ENCODE peak calls at places on chromosomes 2 and 18, in seven cellular contexts. One of them, this sample, is unnamed.

GRCh38 chr2:27776097-27776496 is 4.6 kb downstream of the MRPL33 start:
- DNase-seq in esophagus squamous epithelium: no peak
- DNase-seq in cardiac fibroblast: peak; percentile 48
- DNase-seq in lower leg skin: no peak
- DNase-seq in thoracic aorta: no peak
- DNase-seq in epithelial cell of esophagus: peak; percentile 38
- DNase-seq in foreskin fibroblast: peak; percentile 95
- DNase-seq in this sample: no peak

GRCh38 chr18:25223899-25224607 is 127.9 kb downstream of the ZNF521 start:
- DNase-seq in esophagus squamous epithelium: no peak
- DNase-seq in cardiac fibroblast: no peak
- DNase-seq in lower leg skin: no peak
- DNase-seq in thoracic aorta: no peak
- DNase-seq in epithelial cell of esophagus: no peak
- DNase-seq in foreskin fibroblast: no peak
- DNase-seq in this sample: no peak

GRCh38 chr2:230762317-230762896 is 49.8 kb downstream of the CAB39 start:
- DNase-seq in esophagus squamous epithelium: no peak
- DNase-seq in cardiac fibroblast: peak; percentile 43
- DNase-seq in lower leg skin: no peak
- DNase-seq in thoracic aorta: no peak
- DNase-seq in epithelial cell of esophagus: peak; percentile 34
- DNase-seq in foreskin fibroblast: peak; percentile 42
- DNase-seq in this sample: no peak

GRCh38 chr2:240250150-240250984 is 109.9 kb upstream of the OTOS start:
- DNase-seq in esophagus squamous epithelium: no peak
- DNase-seq in cardiac fibroblast: no peak
- DNase-seq in lower leg skin: peak; percentile 72
- DNase-seq in thoracic aorta: no peak
- DNase-seq in epithelial cell of esophagus: no peak
- DNase-seq in foreskin fibroblast: no peak
- DNase-seq in this sample: no peak

GRCh38 chr2:55019547-55020258 is 30.5 kb downstream of the RTN4 start:
- DNase-seq in esophagus squamous epithelium: no peak
- DNase-seq in cardiac fibroblast: peak; percentile 56
- DNase-seq in lower leg skin: no peak
- DNase-seq in thoracic aorta: no peak
- DNase-seq in epithelial cell of esophagus: peak; percentile 19
- DNase-seq in foreskin fibroblast: no peak
- DNase-seq in this sample: no peak

GRCh38 chr18:50099725-50100414 is 95.1 kb downstream of the MYO5B start:
- DNase-seq in esophagus squamous epithelium: no peak
- DNase-seq in cardiac fibroblast: peak; percentile 9
- DNase-seq in lower leg skin: no peak
- DNase-seq in thoracic aorta: no peak
- DNase-seq in epithelial cell of esophagus: peak; percentile 95
- DNase-seq in foreskin fibroblast: peak; percentile 87
- DNase-seq in this sample: no peak

GRCh38 chr2:56444339-56444738 is 260.5 kb downstream of the CCDC85A start:
- DNase-seq in esophagus squamous epithelium: no peak
- DNase-seq in cardiac fibroblast: peak; percentile 9
- DNase-seq in lower leg skin: no peak
- DNase-seq in thoracic aorta: no peak
- DNase-seq in epithelial cell of esophagus: peak; percentile 2
- DNase-seq in foreskin fibroblast: no peak
- DNase-seq in this sample: peak; percentile 76

GRCh38 chr18:35464731-35465728 is 32.7 kb downstream of the INO80C start:
- DNase-seq in esophagus squamous epithelium: no peak
- DNase-seq in cardiac fibroblast: no peak
- DNase-seq in lower leg skin: no peak
- DNase-seq in thoracic aorta: no peak
- DNase-seq in epithelial cell of esophagus: no peak
- DNase-seq in foreskin fibroblast: no peak
- DNase-seq in this sample: no peak

GRCh38 chr2:6943523-6943922 is 26.3 kb downstream of the RNF144A start:
- DNase-seq in esophagus squamous epithelium: no peak
- DNase-seq in cardiac fibroblast: no peak
- DNase-seq in lower leg skin: no peak
- DNase-seq in thoracic aorta: no peak
- DNase-seq in epithelial cell of esophagus: no peak
- DNase-seq in foreskin fibroblast: no peak
- DNase-seq in this sample: no peak

GRCh38 chr2:15808980-15809379 is 131.4 kb upstream of the MYCN start:
- DNase-seq in esophagus squamous epithelium: no peak
- DNase-seq in cardiac fibroblast: no peak
- DNase-seq in lower leg skin: no peak
- DNase-seq in thoracic aorta: no peak
- DNase-seq in epithelial cell of esophagus: no peak
- DNase-seq in foreskin fibroblast: no peak
- DNase-seq in this sample: no peak

GRCh38 chr2:52613064-52613463 is 1154.5 kb upstream of the CHAC2 start:
- DNase-seq in esophagus squamous epithelium: no peak
- DNase-seq in cardiac fibroblast: peak; percentile 2
- DNase-seq in lower leg skin: no peak
- DNase-seq in thoracic aorta: no peak
- DNase-seq in epithelial cell of esophagus: peak; percentile 1
- DNase-seq in foreskin fibroblast: no peak
- DNase-seq in this sample: no peak

GRCh38 chr2:17148298-17149228 is 369.7 kb downstream of the RAD51AP2 start:
- DNase-seq in esophagus squamous epithelium: no peak
- DNase-seq in cardiac fibroblast: peak; percentile 42
- DNase-seq in lower leg skin: no peak
- DNase-seq in thoracic aorta: no peak
- DNase-seq in epithelial cell of esophagus: peak; percentile 43
- DNase-seq in foreskin fibroblast: peak; percentile 65
- DNase-seq in this sample: no peak

GRCh38 chr2:46116616-46117015 is 180.6 kb upstream of the EPAS1 start:
- DNase-seq in esophagus squamous epithelium: no peak
- DNase-seq in cardiac fibroblast: peak; percentile 52
- DNase-seq in lower leg skin: no peak
- DNase-seq in thoracic aorta: no peak
- DNase-seq in epithelial cell of esophagus: no peak
- DNase-seq in foreskin fibroblast: peak; percentile 31
- DNase-seq in this sample: no peak

GRCh38 chr2:191869781-191870180 is 22.9 kb upstream of the CAVIN2 start:
- DNase-seq in esophagus squamous epithelium: no peak
- DNase-seq in cardiac fibroblast: no peak
- DNase-seq in lower leg skin: no peak
- DNase-seq in thoracic aorta: no peak
- DNase-seq in epithelial cell of esophagus: no peak
- DNase-seq in foreskin fibroblast: peak; percentile 50
- DNase-seq in this sample: no peak

GRCh38 chr2:96764253-96764637 is 3.5 kb downstream of the CNNM4 start:
- DNase-seq in esophagus squamous epithelium: no peak
- DNase-seq in cardiac fibroblast: no peak
- DNase-seq in lower leg skin: no peak
- DNase-seq in thoracic aorta: no peak
- DNase-seq in epithelial cell of esophagus: peak; percentile 30
- DNase-seq in foreskin fibroblast: peak; percentile 53
- DNase-seq in this sample: no peak

GRCh38 chr2:140597205-140597604 is 1533.6 kb downstream of the LRP1B start:
- DNase-seq in esophagus squamous epithelium: no peak
- DNase-seq in cardiac fibroblast: no peak
- DNase-seq in lower leg skin: no peak
- DNase-seq in thoracic aorta: no peak
- DNase-seq in epithelial cell of esophagus: no peak
- DNase-seq in foreskin fibroblast: no peak
- DNase-seq in this sample: no peak

GRCh38 chr18:55603775-55604174 is 15.8 kb upstream of the TCF4 start:
- DNase-seq in esophagus squamous epithelium: no peak
- DNase-seq in cardiac fibroblast: peak; percentile 51
- DNase-seq in lower leg skin: no peak
- DNase-seq in thoracic aorta: no peak
- DNase-seq in epithelial cell of esophagus: no peak
- DNase-seq in foreskin fibroblast: no peak
- DNase-seq in this sample: no peak

GRCh38 chr2:12804141-12804857 is 87.6 kb downstream of the TRIB2 start:
- DNase-seq in esophagus squamous epithelium: no peak
- DNase-seq in cardiac fibroblast: no peak
- DNase-seq in lower leg skin: no peak
- DNase-seq in thoracic aorta: no peak
- DNase-seq in epithelial cell of esophagus: no peak
- DNase-seq in foreskin fibroblast: peak; percentile 68
- DNase-seq in this sample: no peak
- TF ChIP-seq CTCF in esophagus squamous epithelium: no peak
- TF ChIP-seq CTCF in cardiac fibroblast: no peak
- TF ChIP-seq CTCF in lower leg skin: no peak
- TF ChIP-seq CTCF in thoracic aorta: no peak
- TF ChIP-seq CTCF in epithelial cell of esophagus: no peak
- TF ChIP-seq CTCF in foreskin fibroblast: peak; percentile 4
- TF ChIP-seq CTCF in this sample: no peak

GRCh38 chr18:269480-270090 is 1.7 kb upstream of the THOC1 start:
- DNase-seq in esophagus squamous epithelium: no peak
- DNase-seq in cardiac fibroblast: no peak
- DNase-seq in lower leg skin: no peak
- DNase-seq in thoracic aorta: no peak
- DNase-seq in epithelial cell of esophagus: no peak
- DNase-seq in foreskin fibroblast: no peak
- DNase-seq in this sample: no peak
- H3K4me3 ChIP-seq in esophagus squamous epithelium: no peak overlapping the region
- H3K4me3 ChIP-seq in cardiac fibroblast: no peak overlapping the region
- H3K4me3 ChIP-seq in lower leg skin: no peak overlapping the region
- H3K4me3 ChIP-seq in thoracic aorta: no peak overlapping the region
- H3K4me3 ChIP-seq in epithelial cell of esophagus: no peak overlapping the region
- H3K4me3 ChIP-seq in foreskin fibroblast: no peak overlapping the region
- H3K4me3 ChIP-seq in this sample: no peak overlapping the region

DNA sequence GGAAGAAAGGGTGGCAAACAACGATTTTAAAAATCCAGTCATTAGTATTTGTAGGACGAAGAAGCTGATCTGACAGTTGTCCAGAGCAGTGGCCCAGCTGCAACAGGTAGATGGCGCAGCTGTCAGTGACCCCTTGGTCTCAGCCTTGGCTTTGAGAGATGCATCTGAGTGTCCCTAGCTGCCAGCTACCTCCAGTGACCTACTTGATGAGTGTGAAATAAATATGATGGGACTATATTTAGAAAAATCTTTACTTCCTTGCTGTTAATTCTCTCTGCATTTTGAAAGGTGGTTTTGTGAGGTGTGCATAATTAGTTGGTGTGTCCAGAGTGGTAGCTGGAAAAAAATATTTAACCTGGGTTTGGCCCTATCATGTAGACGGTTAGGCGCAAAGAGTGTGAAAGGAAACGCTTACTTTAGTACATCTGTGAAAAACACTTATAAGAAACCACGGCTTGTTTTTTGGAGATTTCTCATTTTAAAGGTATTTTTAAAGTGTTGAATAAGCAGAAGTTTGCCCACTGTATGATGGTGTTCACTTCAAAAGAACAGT is 962 bp downstream of the INPP1 start:
- DNase-seq in esophagus squamous epithelium: no peak
- DNase-seq in cardiac fibroblast: peak; percentile 33
- DNase-seq in lower leg skin: no peak
- DNase-seq in thoracic aorta: no peak
- DNase-seq in epithelial cell of esophagus: peak; percentile 34
- DNase-seq in foreskin fibroblast: no peak
- DNase-seq in this sample: no peak
- TF ChIP-seq CTCF in esophagus squamous epithelium: peak; percentile 36
- TF ChIP-seq CTCF in cardiac fibroblast: peak; percentile 34
- TF ChIP-seq CTCF in lower leg skin: no peak
- TF ChIP-seq CTCF in thoracic aorta: peak; percentile 10
- TF ChIP-seq CTCF in epithelial cell of esophagus: peak; percentile 15
- TF ChIP-seq CTCF in foreskin fibroblast: peak; percentile 28
- TF ChIP-seq CTCF in this sample: peak; percentile 38

GRCh38 chr18:63823516-63824219 is 48.5 kb downstream of the SERPINB7 start:
- DNase-seq in esophagus squamous epithelium: no peak
- DNase-seq in cardiac fibroblast: peak; percentile 37
- DNase-seq in lower leg skin: no peak
- DNase-seq in thoracic aorta: no peak
- DNase-seq in epithelial cell of esophagus: peak; percentile 51
- DNase-seq in foreskin fibroblast: peak; percentile 16
- DNase-seq in this sample: no peak
- H3K4me3 ChIP-seq in esophagus squamous epithelium: no peak overlapping the region
- H3K4me3 ChIP-seq in cardiac fibroblast: no peak overlapping the region
- H3K4me3 ChIP-seq in lower leg skin: no peak overlapping the region
- H3K4me3 ChIP-seq in thoracic aorta: no peak overlapping the region
- H3K4me3 ChIP-seq in epithelial cell of esophagus: no peak overlapping the region
- H3K4me3 ChIP-seq in foreskin fibroblast: no peak overlapping the region
- H3K4me3 ChIP-seq in this sample: no peak overlapping the region

DNA sequence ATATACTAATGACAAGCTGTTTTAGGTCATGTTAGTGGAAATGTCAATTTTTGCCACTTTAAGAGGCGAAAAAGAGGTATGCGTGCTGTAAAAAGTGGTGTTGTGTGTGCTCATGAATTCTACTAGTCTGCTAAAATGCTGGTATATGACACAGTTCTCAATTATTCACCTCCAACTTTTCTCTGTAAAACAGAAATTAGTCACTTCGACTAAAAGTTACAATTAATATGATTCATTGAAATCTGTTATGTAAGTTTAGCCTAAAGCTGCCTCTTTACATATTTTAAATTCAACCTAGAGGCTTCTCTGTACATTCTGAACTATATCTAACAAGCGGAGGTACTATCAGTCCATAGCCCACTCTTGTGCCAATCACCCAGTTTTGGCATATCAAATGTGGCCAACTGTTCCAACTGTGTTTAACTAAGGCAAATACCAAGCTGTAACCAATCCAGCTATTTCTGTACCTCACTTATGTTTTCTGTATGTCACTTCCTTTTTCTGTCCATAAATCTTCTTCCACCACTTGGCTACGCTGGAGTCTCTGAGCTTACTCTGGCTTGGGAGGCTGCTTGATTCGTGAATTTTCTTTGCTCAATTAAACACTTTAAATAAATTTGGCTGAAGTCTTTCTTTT is 20.8 kb downstream of the BAZ2B start:
- DNase-seq in esophagus squamous epithelium: no peak
- DNase-seq in cardiac fibroblast: no peak
- DNase-seq in lower leg skin: no peak
- DNase-seq in thoracic aorta: no peak
- DNase-seq in epithelial cell of esophagus: peak; percentile 48
- DNase-seq in foreskin fibroblast: no peak
- DNase-seq in this sample: no peak
- TF ChIP-seq CTCF in esophagus squamous epithelium: no peak
- TF ChIP-seq CTCF in cardiac fibroblast: no peak
- TF ChIP-seq CTCF in lower leg skin: no peak
- TF ChIP-seq CTCF in thoracic aorta: no peak
- TF ChIP-seq CTCF in epithelial cell of esophagus: no peak
- TF ChIP-seq CTCF in foreskin fibroblast: no peak
- TF ChIP-seq CTCF in this sample: no peak

DNA sequence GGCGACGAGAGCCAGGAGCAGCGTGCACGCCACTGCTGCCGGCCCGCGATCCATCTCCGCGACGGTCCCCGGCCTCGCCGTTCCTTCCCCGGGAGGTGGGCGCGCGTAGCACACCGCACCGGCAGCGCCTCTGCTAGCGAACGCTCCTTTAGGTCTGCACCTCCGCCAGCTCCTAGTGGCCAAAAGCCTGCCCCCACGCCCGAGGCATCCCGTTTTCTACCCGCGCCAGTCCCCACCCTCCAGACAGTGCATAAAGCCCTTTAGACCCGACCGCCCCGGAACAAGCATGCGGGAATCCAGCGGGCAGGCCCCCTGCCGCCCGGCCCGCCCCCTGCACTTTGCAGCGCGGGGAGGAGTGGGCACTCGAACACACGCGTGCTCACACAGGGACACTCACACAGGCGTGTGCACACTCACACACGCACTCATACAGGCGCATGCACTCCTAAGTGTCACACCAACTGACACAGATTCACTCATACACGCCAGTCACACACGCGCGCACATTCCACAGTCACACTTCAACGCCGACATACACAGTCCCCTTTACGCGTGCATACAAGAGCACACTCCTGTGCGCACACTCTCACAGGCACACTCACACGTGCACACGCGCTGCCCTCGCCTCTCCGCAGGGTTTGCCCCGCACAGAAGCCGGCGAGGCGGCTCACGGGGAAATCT is at the start of gene LRP2:
- DNase-seq in esophagus squamous epithelium: no peak
- DNase-seq in cardiac fibroblast: no peak
- DNase-seq in lower leg skin: no peak
- DNase-seq in thoracic aorta: no peak
- DNase-seq in epithelial cell of esophagus: no peak
- DNase-seq in foreskin fibroblast: peak; percentile 26
- DNase-seq in this sample: no peak
- H3K4me3 ChIP-seq in esophagus squamous epithelium: peak within 1 kb of the TSS; percentile 53
- H3K4me3 ChIP-seq in cardiac fibroblast: peak within 1 kb of the TSS; percentile 32
- H3K4me3 ChIP-seq in lower leg skin: peak within 1 kb of the TSS; percentile 0
- H3K4me3 ChIP-seq in thoracic aorta: peak within 1 kb of the TSS; percentile 79
- H3K4me3 ChIP-seq in epithelial cell of esophagus: peak within 1 kb of the TSS; percentile 4
- H3K4me3 ChIP-seq in foreskin fibroblast: peak within 1 kb of the TSS; percentile 43
- H3K4me3 ChIP-seq in this sample: peak within 1 kb of the TSS; percentile 49